ENCODE peak calls at places on chromosomes 16 and 17, in six cellular contexts. E is NCI-H2171; I is T-helper 1 cell; Q is activated CD8-positive, alpha-beta T cell treated with anti-CD3 and anti-CD28 coated beads for 36 hours; M is activated naive CD4-positive, alpha-beta T cell treated with Interleukin-2 at 50 U/mL for 16 hours; J is hypothalamus. Z is an unnamed sample.

GRCh38 chr17:19364699-19365498 is 2.4 kb upstream of the B9D1 start:
- DNase-seq in E (no peak), I (no peak), Q (no peak), M (no peak), J (no peak), Z (no peak)

GRCh38 chr16:10613771-10614485 is 33.5 kb upstream of the EMP2 start:
- DNase-seq in E (no peak), I (no peak), Q (no peak), M (no peak), J (no peak), Z (no peak)

GRCh38 chr17:72657467-72658317 is 434.8 kb downstream of the SLC39A11 start:
- DNase-seq in E (no peak), I (no peak), Q (no peak), M (no peak), J (no peak), Z (no peak)

GRCh38 chr16:58022601-58023371 is 2.8 kb upstream of the MMP15 start:
- DNase-seq in E (peak), I (no peak), Q (no peak), M (no peak), J (no peak), Z (peak)

GRCh38 chr17:73526851-73527250 is 117.4 kb downstream of the SDK2 start:
- DNase-seq in E (no peak), I (no peak), Q (no peak), M (no peak), J (no peak), Z (no peak)

GRCh38 chr17:68246271-68247028 is 1.4 kb upstream of the AMZ2 start:
- DNase-seq in E (no peak), I (no peak), Q (no peak), M (no peak), J (no peak), Z (no peak)

GRCh38 chr16:15836965-15837611 is 19.7 kb downstream of the MYH11 start:
- DNase-seq in E (no peak), I (no peak), Q (no peak), M (no peak), J (no peak), Z (no peak)

GRCh38 chr17:11559601-11560000 is 38.7 kb upstream of the DNAH9 start:
- DNase-seq in E (no peak), I (no peak), Q (no peak), M (no peak), J (no peak), Z (no peak)

GRCh38 chr17:41620583-41621434 is 3.6 kb downstream of the KRT17 start:
- DNase-seq in E (no peak), I (no peak), Q (no peak), M (no peak), J (no peak), Z (no peak)

GRCh38 chr16:88763502-88764053 is 21.4 kb downstream of the PIEZO1 start:
- DNase-seq in E (no peak), I (no peak), Q (no peak), M (no peak), J (no peak), Z (no peak)

GRCh38 chr16:60648260-60648659 is 1388.0 kb downstream of the CDH8 start:
- DNase-seq in E (no peak), I (no peak), Q (no peak), M (no peak), J (no peak), Z (no peak)

GRCh38 chr17:17669081-17669850 is 12.0 kb upstream of the RAI1 start:
- DNase-seq in E (no peak), I (no peak), Q (peak), M (no peak), J (no peak), Z (no peak)

GRCh38 chr17:66652840-66653507 is 181.9 kb upstream of the CACNG5 start:
- DNase-seq in E (no peak), I (no peak), Q (no peak), M (no peak), J (no peak), Z (no peak)

GRCh38 chr17:47701603-47702002 is 7.6 kb downstream of the TBKBP1 start:
- DNase-seq in E (no peak), I (no peak), Q (no peak), M (no peak), J (no peak), Z (no peak)

GRCh38 chr16:22977294-22977697 is 163.3 kb downstream of the HS3ST2 start:
- DNase-seq in E (no peak), I (no peak), Q (no peak), M (no peak), J (no peak), Z (no peak)

GRCh38 chr17:7294614-7295153 is at the start of gene YBX2:
- DNase-seq in E (peak), I (peak), Q (peak), M (peak), J (no peak), Z (peak)

GRCh38 chr17:2369551-2370210 is 31.2 kb downstream of the MNT start:
- DNase-seq in E (no peak), I (no peak), Q (no peak), M (no peak), J (no peak), Z (peak)

GRCh38 chr17:62653831-62654829 is 26.7 kb downstream of the MRC2 start:
- DNase-seq in E (no peak), I (no peak), Q (no peak), M (no peak), J (no peak), Z (no peak)

GRCh38 chr16:9340402-9341095 is 249.1 kb downstream of the HAPSTR1 start:
- DNase-seq in E (no peak), I (no peak), Q (no peak), M (no peak), J (no peak), Z (no peak)

GRCh38 chr17:80153004-80153403 is 6.1 kb upstream of the EIF4A3 start:
- DNase-seq in E (no peak), I (no peak), Q (no peak), M (no peak), J (no peak), Z (no peak)

GRCh38 chr17:67629963-67630320 is 87.8 kb upstream of the NOL11 start:
- DNase-seq in E (peak), I (no peak), Q (no peak), M (no peak), J (no peak), Z (peak)

GRCh38 chr16:57003439-57004386 is 14.4 kb downstream of the NLRC5 start:
- DNase-seq in E (no peak), I (no peak), Q (no peak), M (no peak), J (no peak), Z (no peak)

GRCh38 chr17:50117202-50118040 is 12.5 kb downstream of the SAMD14 start:
- DNase-seq in E (no peak), I (no peak), Q (peak), M (peak), J (no peak), Z (no peak)

Z was measured in NCI-H1694 treated with DMSO at 0.1 percent for 48 hours.